ENCODE peak calls at places on chromosomes 11 and 22, in four cellular contexts. I, J, T and M are unnamed samples.

GRCh38 chr11:10899542-10899830 is 41.6 kb upstream of the ZBED5 start:
- DNase-seq in I (no peak), T (no peak), J (no peak), M (no peak)

GRCh38 chr22:37473437-37473946 is 12.7 kb downstream of the MFNG start:
- DNase-seq in T (no peak), J (no peak), I (no peak), M (no peak)

GRCh38 chr11:122797651-122798050 is 40.6 kb upstream of the CRTAM start:
- DNase-seq in J (no peak), I (no peak), T (no peak), M (no peak)

GRCh38 chr11:72308226-72309073 is 64.5 kb upstream of the PHOX2A start:
- DNase-seq in T (peak; percentile 91), I (peak; percentile 36), J (peak; percentile 95), M (no peak)

GRCh38 chr11:66280428-66280827 is 2.5 kb downstream of the CNIH2 start:
- DNase-seq in T (no peak), I (no peak), J (no peak), M (no peak)

GRCh38 chr22:44347549-44347948 is 34.8 kb upstream of the SHISAL1 start:
- DNase-seq in T (no peak), J (no peak), I (no peak), M (no peak)

GRCh38 chr11:7892751-7893356 is 38.2 kb downstream of the OR10A6 start:
- DNase-seq in I (peak; percentile 52), J (peak; percentile 41), T (peak; percentile 65), M (no peak)

GRCh38 chr11:1310772-1311468 is 1.5 kb upstream of the TOLLIP start:
- DNase-seq in I (peak; percentile 54), J (no peak), T (no peak), M (peak; percentile 24)

GRCh38 chr22:44625981-44626687 is 75.9 kb upstream of the PRR5 start:
- DNase-seq in J (peak; percentile 18), T (peak; percentile 37), I (peak; percentile 88), M (peak; percentile 76)

GRCh38 chr22:19756288-19757128 is 4.1 kb upstream of the TBX1 start:
- DNase-seq in I (peak; percentile 80), J (no peak), T (no peak), M (peak; percentile 63)

GRCh38 chr11:126082251-126083109 is 19.8 kb upstream of the CDON start:
- DNase-seq in I (no peak), T (no peak), J (no peak), M (no peak)

GRCh38 chr11:45110562-45110961 is 35.9 kb upstream of the PRDM11 start:
- DNase-seq in J (peak; percentile 54), T (peak; percentile 46), I (peak; percentile 71), M (no peak)

GRCh38 chr11:115717215-115717584 is 213.0 kb upstream of the CADM1 start:
- DNase-seq in J (no peak), I (no peak), T (no peak), M (no peak)

GRCh38 chr11:109775686-109776085 is 317.5 kb upstream of the ZC3H12C start:
- DNase-seq in J (no peak), I (no peak), T (no peak), M (no peak)

GRCh38 chr11:127066426-127067090 is 66.0 kb upstream of the KIRREL3 start:
- DNase-seq in T (no peak), I (no peak), J (no peak), M (no peak)

GRCh38 chr11:11349051-11349450 is 4.0 kb downstream of the CSNK2A3 start:
- DNase-seq in I (no peak), J (no peak), T (no peak), M (no peak)

GRCh38 chr11:8233691-8234424 is 29.8 kb downstream of the LMO1 start:
- DNase-seq in T (peak; percentile 74), I (no peak), J (no peak), M (no peak)

GRCh38 chr22:29457730-29458129 is 19.3 kb downstream of the RFPL1 start:
- DNase-seq in J (no peak), I (peak; percentile 75), T (peak; percentile 55), M (no peak)

GRCh38 chr11:12900496-12900895 is 108.6 kb upstream of the RASSF10 start:
- DNase-seq in J (peak; percentile 90), I (no peak), T (peak; percentile 95), M (no peak)

GRCh38 chr11:131311746-131312145 is 58.7 kb upstream of the NTM start:
- DNase-seq in T (no peak), I (no peak), J (no peak), M (no peak)

GRCh38 chr22:44615146-44615545 is 86.9 kb upstream of the PRR5 start:
- DNase-seq in I (no peak), T (no peak), J (no peak), M (no peak)

GRCh38 chr22:35172452-35172851 is 84.8 kb upstream of the HMGXB4 start:
- DNase-seq in J (no peak), I (no peak), T (no peak), M (no peak)

GRCh38 chr11:96905084-96905641 is 515.4 kb downstream of the JRKL start:
- DNase-seq in I (no peak), J (no peak), T (no peak), M (no peak)

GRCh38 chr22:30435674-30436126 is 10.1 kb downstream of the MTFP1 start:
- DNase-seq in J (no peak), I (no peak), T (no peak), M (peak; percentile 68)

GRCh38 chr22:31447337-31447736 is 42.3 kb downstream of the EIF4ENIF1 start:
- DNase-seq in I (no peak), T (no peak), J (no peak), M (no peak)

GRCh38 chr11:73318501-73319011 is 10.5 kb downstream of the ARHGEF17 start:
- DNase-seq in I (no peak), T (no peak), J (no peak), M (no peak)

GRCh38 chr22:30869996-30870395 is 98.6 kb downstream of the MORC2 start:
- DNase-seq in I (no peak), T (no peak), J (no peak), M (no peak)

GRCh38 chr11:124172076-124172475 is 11.1 kb upstream of the OR10D3 start:
- DNase-seq in J (no peak), I (no peak), T (no peak), M (no peak)

GRCh38 chr11:110518809-110519514 is 89.2 kb downstream of the FDX1 start:
- DNase-seq in J (no peak), I (no peak), T (no peak), M (no peak)

GRCh38 chr22:37220543-37220968 is 8.3 kb upstream of the SSTR3 start:
- DNase-seq in T (no peak), J (no peak), I (no peak), M (no peak)

GRCh38 chr11:64747961-64748715 is 4.2 kb upstream of the RASGRP2 start:
- DNase-seq in J (no peak), T (no peak), I (no peak), M (no peak)

GRCh38 chr11:10233581-10233980 is 60.4 kb downstream of the SBF2 start:
- DNase-seq in J (peak; percentile 48), I (no peak), T (peak; percentile 48), M (no peak)

GRCh38 chr11:86782781-86783180 is 17.6 kb upstream of the PRSS23 start:
- DNase-seq in T (no peak), J (no peak), I (no peak), M (no peak)

GRCh38 chr11:40716344-40717178 is 742.9 kb downstream of the LRRC4C start:
- DNase-seq in J (no peak), T (no peak), I (no peak), M (no peak)

GRCh38 chr11:68997124-68997994 is 15.7 kb downstream of the MRGPRF start:
- DNase-seq in I (no peak), T (no peak), J (no peak), M (no peak)

GRCh38 chr22:49793296-49793695 is 34.4 kb downstream of the BRD1 start:
- DNase-seq in J (no peak), I (no peak), T (no peak), M (no peak)